ENCODE peak calls at places on chromosomes 11 and 22, in ten cellular contexts. G is mammary epithelial cell; I is fibroblast of lung; E is keratinocyte; R is colonic mucosa; L is small intestine; J is A549; X is sigmoid colon; U is CD4-positive, CD25-positive, alpha-beta regulatory T cell; F is naive thymus-derived CD4-positive, alpha-beta T cell. Z is an unnamed sample.

GRCh38 chr11:10899542-10899830 is 41.6 kb upstream of the ZBED5 start:
- DNase-seq in R (peak), G (peak), U (peak), I (peak), J (no peak), F (no peak), X (peak), L (peak), E (peak), Z (no peak)

GRCh38 chr22:47402876-47403525 is 640.6 kb downstream of the TBC1D22A start:
- DNase-seq in I (no peak), F (no peak), J (no peak), U (no peak), X (no peak), G (no peak), E (no peak), L (no peak), R (no peak), Z (no peak)

GRCh38 chr11:70528046-70528793 is 129.9 kb downstream of the CTTN start:
- DNase-seq in X (no peak), I (no peak), R (no peak), G (no peak), J (no peak), E (no peak), F (no peak), U (no peak), L (no peak), Z (no peak)

GRCh38 chr11:8809605-8810272 is 101.2 kb upstream of the AKIP1 start:
- DNase-seq in I (no peak), J (no peak), R (no peak), E (no peak), X (no peak), F (no peak), G (no peak), L (peak), U (no peak), Z (no peak)

GRCh38 chr11:19253149-19253540 is 12.4 kb upstream of the E2F8 start:
- DNase-seq in G (no peak), I (no peak), J (no peak), L (no peak), U (no peak), R (peak), E (no peak), X (no peak), F (no peak), Z (no peak)

GRCh38 chr11:93054881-93055280 is 85.4 kb downstream of the MTNR1B start:
- DNase-seq in I (peak), U (peak), X (no peak), E (peak), L (no peak), R (no peak), J (peak), G (peak), F (no peak), Z (peak)

GRCh38 chr11:46279393-46280099 is 2.1 kb downstream of the CREB3L1 start:
- DNase-seq in G (no peak), I (peak), F (no peak), R (peak), X (peak), E (no peak), L (peak), J (no peak), U (no peak), Z (peak)

GRCh38 chr11:106988151-106988806 is 30.0 kb downstream of the GUCY1A2 start:
- DNase-seq in G (no peak), R (no peak), E (no peak), I (peak), U (no peak), F (no peak), X (no peak), J (no peak), L (no peak), Z (peak)

GRCh38 chr22:19055801-19056200 is 66.4 kb downstream of the DGCR2 start:
- DNase-seq in F (no peak), U (no peak), E (no peak), I (no peak), X (peak), R (no peak), J (no peak), G (no peak), L (no peak), Z (no peak)

GRCh38 chr11:124199702-124200101 is 16.6 kb downstream of the OR10D3 start:
- DNase-seq in X (no peak), L (no peak), J (no peak), E (no peak), I (peak), R (no peak), F (no peak), G (peak), U (no peak), Z (peak)

GRCh38 chr11:115480611-115481010 is 23.6 kb downstream of the CADM1 start:
- DNase-seq in R (no peak), X (no peak), F (no peak), J (no peak), G (no peak), L (no peak), I (no peak), E (no peak), U (no peak), Z (no peak)

GRCh38 chr22:31289335-31289734 is 3.0 kb downstream of the PIK3IP1 start:
- DNase-seq in I (no peak), U (peak), X (peak), L (peak), G (no peak), E (no peak), F (peak), J (no peak), R (peak), Z (no peak)

GRCh38 chr22:31288496-31289235 is 3.6 kb downstream of the PIK3IP1 start:
- DNase-seq in R (no peak), J (no peak), L (no peak), G (no peak), F (no peak), I (no peak), U (peak), X (peak), E (no peak), Z (no peak)

GRCh38 chr22:31291403-31291715 is 929 bp downstream of the PIK3IP1 start:
- DNase-seq in F (no peak), L (no peak), I (peak), X (no peak), E (no peak), G (no peak), J (no peak), R (no peak), U (no peak), Z (no peak)

GRCh38 chr22:31291716-31292644 is at the start of gene PIK3IP1:
- DNase-seq in I (peak), U (peak), F (peak), G (peak), E (peak), X (peak), R (peak), L (peak), J (peak), Z (peak)

GRCh38 chr22:31290494-31291402 is 1.5 kb downstream of the PIK3IP1 start:
- DNase-seq in R (peak), X (peak), G (peak), U (peak), F (peak), L (peak), E (peak), J (peak), I (peak), Z (peak)
- H3K4me3 ChIP-seq in R (peak), X (peak), G (peak), U (peak), F (peak), L (peak), E (peak), J (peak), I (peak), Z (peak)

GRCh38 chr11:61975638-61976419 is 8.4 kb upstream of the FTH1 start:
- DNase-seq in X (peak), R (no peak), I (no peak), F (no peak), J (no peak), L (peak), E (no peak), G (no peak), U (no peak), Z (no peak)
- H3K27ac ChIP-seq in X (no peak), R (peak), I (no peak), F (no peak), J (peak), L (peak), E (no peak), G (no peak), U (no peak), Z (no peak)

GRCh38 chr11:68137833-68138232 is 16.6 kb upstream of the CHKA start:
- DNase-seq in U (no peak), F (no peak), J (no peak), L (no peak), R (no peak), E (no peak), I (no peak), X (peak), G (no peak), Z (no peak)
- H3K4me3 ChIP-seq in U (no peak), F (no peak), J (peak), L (no peak), R (no peak), E (no peak), I (no peak), X (no peak), G (no peak), Z (no peak)

GRCh38 chr11:65487467-65488272 is 11.2 kb upstream of the MALAT1 start:
- DNase-seq in E (no peak), F (no peak), R (peak), U (no peak), I (peak), L (peak), J (peak), G (peak), X (peak), Z (peak)
- H3K27ac ChIP-seq in E (peak), F (no peak), R (peak), U (no peak), I (peak), L (peak), J (peak), G (peak), X (peak), Z (peak)

Z was measured in astrocyte.